ENCODE peak calls at places on chromosomes 13 and 19, in four cellular contexts. One of them, this sample, is unnamed.

GRCh38 chr13:110262944-110263343 is 44.0 kb downstream of the COL4A1 start:
- DNase-seq in transverse colon: no peak
- DNase-seq in SK-N-SH: no peak
- DNase-seq in H1: no peak
- DNase-seq in this sample: no peak

GRCh38 chr13:40215747-40216146 is 450.7 kb downstream of the FOXO1 start:
- DNase-seq in SK-N-SH: no peak
- DNase-seq in transverse colon: no peak
- DNase-seq in H1: no peak
- DNase-seq in this sample: no peak

GRCh38 chr19:3387645-3388589 is 21.5 kb downstream of the NFIC start:
- DNase-seq in H1: no peak
- DNase-seq in SK-N-SH: peak; percentile 98
- DNase-seq in transverse colon: peak; percentile 89
- DNase-seq in this sample: peak; percentile 61

GRCh38 chr13:39565036-39565949 is 37.7 kb downstream of the LHFPL6 start:
- DNase-seq in transverse colon: no peak
- DNase-seq in H1: no peak
- DNase-seq in SK-N-SH: no peak
- DNase-seq in this sample: no peak

GRCh38 chr19:9858766-9859165 is 23.6 kb downstream of the PIN1 start:
- DNase-seq in H1: no peak
- DNase-seq in transverse colon: no peak
- DNase-seq in SK-N-SH: no peak
- DNase-seq in this sample: no peak

GRCh38 chr19:47445937-47446402 is 25.7 kb downstream of the SLC8A2 start:
- DNase-seq in H1: peak; percentile 65
- DNase-seq in transverse colon: peak; percentile 43
- DNase-seq in SK-N-SH: peak; percentile 89
- DNase-seq in this sample: no peak

GRCh38 chr19:36449059-36449670 is 30.7 kb upstream of the ZFP82 start:
- DNase-seq in H1: no peak
- DNase-seq in transverse colon: no peak
- DNase-seq in SK-N-SH: no peak
- DNase-seq in this sample: no peak

GRCh38 chr19:49643466-49643865 is 1.5 kb downstream of the SCAF1 start:
- DNase-seq in transverse colon: no peak
- DNase-seq in SK-N-SH: no peak
- DNase-seq in H1: no peak
- DNase-seq in this sample: no peak

GRCh38 chr19:14411161-14411560 is 8.0 kb downstream of the DDX39A start:
- DNase-seq in transverse colon: no peak
- DNase-seq in SK-N-SH: no peak
- DNase-seq in H1: no peak
- DNase-seq in this sample: no peak

GRCh38 chr19:29873024-29873800 is 61.4 kb downstream of the CCNE1 start:
- DNase-seq in SK-N-SH: peak; percentile 96
- DNase-seq in H1: peak; percentile 94
- DNase-seq in transverse colon: peak; percentile 49
- DNase-seq in this sample: no peak

GRCh38 chr19:51375504-51376221 is 3.2 kb upstream of the NKG7 start:
- DNase-seq in transverse colon: no peak
- DNase-seq in H1: no peak
- DNase-seq in SK-N-SH: no peak
- DNase-seq in this sample: no peak

GRCh38 chr19:3767050-3767449 is 4.6 kb downstream of the MRPL54 start:
- DNase-seq in SK-N-SH: no peak
- DNase-seq in H1: no peak
- DNase-seq in transverse colon: no peak
- DNase-seq in this sample: no peak

GRCh38 chr13:35530147-35530546 is 53.7 kb upstream of the MAB21L1 start:
- DNase-seq in H1: no peak
- DNase-seq in transverse colon: no peak
- DNase-seq in SK-N-SH: peak; percentile 65
- DNase-seq in this sample: no peak

GRCh38 chr13:77860621-77861020 is 58.0 kb downstream of the EDNRB start:
- DNase-seq in SK-N-SH: no peak
- DNase-seq in H1: no peak
- DNase-seq in transverse colon: no peak
- DNase-seq in this sample: no peak

GRCh38 chr19:536881-537404 is 5.4 kb downstream of the CDC34 start:
- DNase-seq in transverse colon: no peak
- DNase-seq in H1: no peak
- DNase-seq in SK-N-SH: no peak
- DNase-seq in this sample: no peak

GRCh38 chr13:72590091-72590490 is 137.3 kb downstream of the MZT1 start:
- DNase-seq in transverse colon: no peak
- DNase-seq in SK-N-SH: no peak
- DNase-seq in H1: no peak
- DNase-seq in this sample: no peak

GRCh38 chr13:97237388-97237787 is 15.3 kb downstream of the MBNL2 start:
- DNase-seq in SK-N-SH: no peak
- DNase-seq in transverse colon: no peak
- DNase-seq in H1: no peak
- DNase-seq in this sample: no peak

GRCh38 chr19:12668937-12669271 is 2.3 kb downstream of the WDR83 start:
- DNase-seq in SK-N-SH: peak; percentile 61
- DNase-seq in transverse colon: peak; percentile 62
- DNase-seq in H1: peak; percentile 70
- DNase-seq in this sample: peak; percentile 70

GRCh38 chr13:30866692-30867669 is 39.1 kb upstream of the MEDAG start:
- DNase-seq in transverse colon: no peak
- DNase-seq in SK-N-SH: peak; percentile 72
- DNase-seq in H1: no peak
- DNase-seq in this sample: no peak

GRCh38 chr19:1843116-1843515 is 5.2 kb downstream of the REXO1 start:
- DNase-seq in SK-N-SH: no peak
- DNase-seq in transverse colon: no peak
- DNase-seq in H1: no peak
- DNase-seq in this sample: no peak

GRCh38 chr13:60654405-60654804 is 257.4 kb downstream of the TDRD3 start:
- DNase-seq in SK-N-SH: no peak
- DNase-seq in transverse colon: no peak
- DNase-seq in H1: no peak
- DNase-seq in this sample: peak; percentile 44

GRCh38 chr13:28173793-28174192 is 35.4 kb downstream of the PAN3 start:
- DNase-seq in H1: no peak
- DNase-seq in SK-N-SH: no peak
- DNase-seq in transverse colon: no peak
- DNase-seq in this sample: no peak

GRCh38 chr19:4401482-4402170 is 814 bp upstream of the CHAF1A start:
- DNase-seq in transverse colon: no peak
- DNase-seq in H1: no peak
- DNase-seq in SK-N-SH: no peak
- DNase-seq in this sample: no peak

GRCh38 chr19:43624933-43625332 is 5.5 kb upstream of the ZNF428 start:
- DNase-seq in SK-N-SH: no peak
- DNase-seq in transverse colon: peak; percentile 82
- DNase-seq in H1: peak; percentile 96
- DNase-seq in this sample: no peak

GRCh38 chr13:113767366-113767765 is 8.3 kb downstream of the TMEM255B start:
- DNase-seq in SK-N-SH: no peak
- DNase-seq in H1: no peak
- DNase-seq in transverse colon: no peak
- DNase-seq in this sample: no peak
- H3K4me3 ChIP-seq in SK-N-SH: no peak overlapping the region
- H3K4me3 ChIP-seq in H1: no peak overlapping the region
- H3K4me3 ChIP-seq in transverse colon: no peak overlapping the region
- H3K4me3 ChIP-seq in this sample: no peak overlapping the region

DNA sequence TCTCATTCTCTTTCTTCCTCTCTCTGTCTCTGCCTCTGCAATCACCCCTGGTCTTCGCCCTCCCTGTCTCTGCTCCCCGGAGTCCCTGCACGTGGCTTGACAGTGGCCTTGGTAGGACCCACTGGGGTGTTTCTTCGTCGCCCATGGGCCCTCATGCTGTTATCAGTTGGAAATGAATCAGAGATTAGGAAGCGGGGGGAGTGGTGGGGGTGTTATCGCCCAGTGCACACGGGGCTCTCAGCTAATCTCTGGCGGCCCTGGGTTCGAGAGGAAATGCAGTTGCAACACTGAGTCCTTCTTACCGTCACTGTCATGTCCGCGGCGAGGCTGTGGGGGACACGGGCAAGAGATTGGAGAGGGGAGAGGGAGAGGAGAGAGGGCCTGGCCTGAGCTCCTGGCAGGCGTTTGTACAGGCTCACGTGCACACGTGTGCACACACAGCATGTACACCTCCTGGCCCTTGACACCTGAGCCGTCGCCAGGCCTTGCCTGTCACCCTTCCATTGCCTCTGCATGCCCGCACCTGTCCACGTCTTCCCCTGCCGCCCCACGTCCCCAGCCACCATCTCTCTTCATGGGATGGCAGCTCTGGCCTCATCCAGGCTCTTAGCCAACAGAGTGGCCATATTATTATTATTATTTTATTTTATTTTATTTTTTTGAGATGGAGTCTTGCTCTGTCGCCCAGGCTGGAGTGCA is 37.8 kb upstream of the SLC7A10 start:
- DNase-seq in H1: no peak
- DNase-seq in transverse colon: no peak
- DNase-seq in SK-N-SH: no peak
- DNase-seq in this sample: no peak
- TF ChIP-seq EP300 in H1: no peak
- TF ChIP-seq EP300 in transverse colon: no peak
- TF ChIP-seq EP300 in SK-N-SH: no peak
- TF ChIP-seq EP300 in this sample: no peak

GRCh38 chr13:52847682-52848432 is 583 bp downstream of the PCDH8 start:
- DNase-seq in H1: no peak
- DNase-seq in SK-N-SH: peak; percentile 31
- DNase-seq in transverse colon: no peak
- DNase-seq in this sample: no peak

GRCh38 chr13:52848455-52849190 is at the start of gene PCDH8:
- DNase-seq in transverse colon: no peak
- DNase-seq in SK-N-SH: peak; percentile 93
- DNase-seq in H1: peak; percentile 94
- DNase-seq in this sample: peak; percentile 49

GRCh38 chr13:52845766-52846566 is 2.5 kb downstream of the PCDH8 start:
- DNase-seq in H1: peak; percentile 89
- DNase-seq in SK-N-SH: peak; percentile 88
- DNase-seq in transverse colon: peak; percentile 55
- DNase-seq in this sample: no peak

GRCh38 chr13:52846567-52847321 is 1.7 kb downstream of the PCDH8 start:
- DNase-seq in transverse colon: peak; percentile 54
- DNase-seq in SK-N-SH: peak; percentile 75
- DNase-seq in H1: peak; percentile 96
- DNase-seq in this sample: peak; percentile 48

DNA sequence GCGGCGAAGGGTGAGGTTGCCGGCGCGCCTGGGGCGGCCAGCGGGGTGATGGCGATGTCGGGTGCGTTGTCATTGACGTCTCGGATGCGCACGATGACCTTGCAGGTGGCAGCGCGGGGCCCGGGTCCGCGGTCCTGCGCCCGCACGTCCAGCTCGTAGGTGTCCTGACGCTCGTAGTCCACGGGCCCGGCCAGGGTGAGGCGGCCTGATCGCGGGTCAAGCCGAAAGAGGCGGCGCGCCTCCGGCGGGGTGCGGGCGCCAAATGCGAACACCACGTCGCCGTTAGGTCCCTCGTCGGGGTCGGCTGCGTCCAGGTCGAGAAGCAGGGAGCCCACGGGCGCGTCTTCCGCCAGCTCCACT is 1.1 kb downstream of the PCDH8 start:
- DNase-seq in transverse colon: no peak
- DNase-seq in H1: no peak
- DNase-seq in SK-N-SH: peak; percentile 44
- DNase-seq in this sample: no peak
- H3K4me3 ChIP-seq in transverse colon: no peak overlapping the region
- H3K4me3 ChIP-seq in H1: no peak overlapping the region
- H3K4me3 ChIP-seq in SK-N-SH: peak overlapping the region; percentile 19
- H3K4me3 ChIP-seq in this sample: no peak overlapping the region

DNA sequence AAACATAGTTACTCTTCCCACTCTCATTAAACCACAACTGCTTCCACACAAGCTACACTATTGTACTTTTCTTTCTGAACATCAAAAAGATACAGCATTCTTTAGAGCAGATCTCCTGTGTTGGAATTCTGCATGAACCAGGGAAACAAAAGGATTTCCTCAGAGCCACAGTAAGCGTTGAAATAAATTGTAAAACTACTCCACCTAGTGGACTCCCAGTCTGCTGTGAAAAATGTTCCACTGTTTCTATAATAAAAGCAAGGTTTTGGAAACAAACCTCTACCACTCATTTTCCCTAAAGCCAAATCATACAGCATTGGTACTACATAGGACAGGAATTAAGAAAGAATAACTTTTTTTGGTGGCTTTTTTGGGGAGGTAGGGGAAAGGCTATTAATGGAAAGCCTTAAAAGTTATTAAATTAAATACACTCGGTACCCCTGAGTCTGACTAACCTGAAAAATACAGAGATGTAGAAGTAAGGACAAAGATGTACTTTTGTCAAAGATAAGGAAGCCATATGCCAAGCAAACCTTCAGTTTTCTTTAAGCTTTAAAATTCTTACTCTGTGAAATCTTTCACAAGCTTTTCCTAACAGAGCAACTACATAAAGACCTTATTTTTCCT is 19.3 kb downstream of the NUFIP1 start:
- DNase-seq in transverse colon: no peak
- DNase-seq in SK-N-SH: peak; percentile 53
- DNase-seq in H1: no peak
- DNase-seq in this sample: no peak
- TF ChIP-seq EP300 in transverse colon: no peak
- TF ChIP-seq EP300 in SK-N-SH: no peak
- TF ChIP-seq EP300 in H1: no peak
- TF ChIP-seq EP300 in this sample: peak; percentile 28

GRCh38 chr19:41325640-41325946 is 15.6 kb downstream of the CCDC97 start:
- DNase-seq in H1: peak; percentile 52
- DNase-seq in SK-N-SH: no peak
- DNase-seq in transverse colon: no peak
- DNase-seq in this sample: no peak
- H3K4me3 ChIP-seq in H1: peak overlapping the region; percentile 43
- H3K4me3 ChIP-seq in SK-N-SH: peak overlapping the region; percentile 12
- H3K4me3 ChIP-seq in transverse colon: no peak overlapping the region
- H3K4me3 ChIP-seq in this sample: no peak overlapping the region

GRCh38 chr13:67140006-67140405 is 90.1 kb downstream of the PCDH9 start:
- DNase-seq in H1: no peak
- DNase-seq in SK-N-SH: no peak
- DNase-seq in transverse colon: no peak
- DNase-seq in this sample: no peak
- TF ChIP-seq EP300 in H1: no peak
- TF ChIP-seq EP300 in SK-N-SH: no peak
- TF ChIP-seq EP300 in transverse colon: no peak
- TF ChIP-seq EP300 in this sample: no peak

GRCh38 chr19:48496959-48497727 is 14.5 kb downstream of the LMTK3 start:
- DNase-seq in transverse colon: no peak
- DNase-seq in H1: no peak
- DNase-seq in SK-N-SH: peak; percentile 49
- DNase-seq in this sample: no peak
- H3K4me3 ChIP-seq in transverse colon: no peak overlapping the region
- H3K4me3 ChIP-seq in H1: no peak overlapping the region
- H3K4me3 ChIP-seq in SK-N-SH: no peak overlapping the region
- H3K4me3 ChIP-seq in this sample: no peak overlapping the region

This sample was measured in tibial nerve.